ENCODE peak calls at places on chromosomes 16 and 17, in nine cellular contexts. X is GM12878; F is A172; G is stomach; E is psoas muscle; Q is lower leg skin; T is EL; O is NCI-H1694 treated with DMSO at 0.1 percent for 48 hours; H is stimulated activated CD8-positive, alpha-beta memory T cell treated with anti-CD3 and anti-CD28 coated beads, Interleukin-4, amount 100 ng/mL, for 24 hours. U is an unnamed sample.

GRCh38 chr17:76000016-76000754 is 470 bp upstream of the CDK3 start:
- DNase-seq in Q (no peak), O (peak), T (peak), G (peak), F (no peak), E (peak), X (no peak), H (peak), U (peak)

GRCh38 chr17:4631836-4632582 is 9.5 kb downstream of the ALOX15 start:
- DNase-seq in O (no peak), H (no peak), E (no peak), G (no peak), T (no peak), X (no peak), F (peak), Q (no peak), U (no peak)

GRCh38 chr17:78147315-78147998 is 1.3 kb downstream of the C17orf99 start:
- DNase-seq in O (no peak), G (peak), E (no peak), Q (no peak), X (peak), F (no peak), T (no peak), H (no peak), U (no peak)

GRCh38 chr16:66382966-66383299 is 16.4 kb downstream of the CDH5 start:
- DNase-seq in X (no peak), F (peak), G (no peak), E (no peak), O (no peak), Q (no peak), H (no peak), T (peak), U (no peak)

GRCh38 chr17:37791434-37791833 is 46.6 kb upstream of the HNF1B start:
- DNase-seq in H (peak), O (peak), E (no peak), G (peak), F (peak), X (no peak), Q (no peak), T (peak), U (no peak)

GRCh38 chr17:44552361-44552760 is 4.9 kb upstream of the FZD2 start:
- DNase-seq in F (no peak), O (no peak), T (no peak), Q (peak), G (peak), X (no peak), H (no peak), E (no peak), U (no peak)

GRCh38 chr16:86685071-86685470 is 106.7 kb downstream of the FOXL1 start:
- DNase-seq in X (no peak), O (no peak), F (peak), H (no peak), Q (no peak), E (no peak), T (no peak), G (no peak), U (no peak)

GRCh38 chr16:69930117-69930776 is 20.9 kb upstream of the CLEC18A start:
- DNase-seq in X (no peak), Q (no peak), O (peak), H (peak), E (peak), F (peak), T (peak), G (peak), U (no peak)

GRCh38 chr16:1825864-1826690 is 548 bp downstream of the HAGH start:
- DNase-seq in E (no peak), T (peak), Q (no peak), X (no peak), O (no peak), F (peak), H (peak), G (peak), U (peak)

GRCh38 chr16:12211870-12212690 is 235.5 kb downstream of the SNX29 start:
- DNase-seq in Q (no peak), T (no peak), F (no peak), O (no peak), E (no peak), H (no peak), G (no peak), X (no peak), U (no peak)

GRCh38 chr16:83899272-83899897 is 470 bp downstream of the MLYCD start:
- DNase-seq in T (peak), X (no peak), E (peak), G (peak), F (peak), H (peak), Q (no peak), O (no peak), U (peak)

GRCh38 chr17:34869636-34870035 is 91.6 kb downstream of the CCT6B start:
- DNase-seq in T (no peak), E (no peak), F (no peak), O (no peak), Q (no peak), H (no peak), G (no peak), X (no peak), U (no peak)

GRCh38 chr17:59830007-59830630 is 62.6 kb downstream of the TUBD1 start:
- DNase-seq in T (peak), X (no peak), O (no peak), G (no peak), E (peak), H (no peak), Q (no peak), F (peak), U (no peak)

GRCh38 chr17:47197821-47198220 is 8.7 kb upstream of the CDC27 start:
- DNase-seq in O (no peak), G (no peak), H (no peak), E (no peak), Q (no peak), X (no peak), T (no peak), F (no peak), U (no peak)

GRCh38 chr17:41695954-41696720 is 7.5 kb downstream of the EIF1 start:
- DNase-seq in Q (no peak), O (peak), E (no peak), F (peak), H (peak), G (peak), T (peak), X (no peak), U (no peak)

GRCh38 chr17:4074831-4075495 is 67.9 kb downstream of the ZZEF1 start:
- DNase-seq in E (no peak), F (peak), H (no peak), G (no peak), O (peak), T (peak), X (peak), Q (no peak), U (no peak)

GRCh38 chr17:69050999-69051775 is 9.5 kb downstream of the ABCA9 start:
- DNase-seq in O (no peak), Q (no peak), G (no peak), X (no peak), H (no peak), E (no peak), F (no peak), T (no peak), U (no peak)

GRCh38 chr17:50129303-50129945 is 536 bp downstream of the SAMD14 start:
- DNase-seq in Q (no peak), G (no peak), F (peak), X (no peak), H (no peak), E (peak), T (peak), O (no peak), U (no peak)

GRCh38 chr17:1267471-1267947 is 2.7 kb upstream of the BHLHA9 start:
- DNase-seq in H (no peak), Q (no peak), X (no peak), F (peak), O (peak), T (no peak), E (no peak), G (peak), U (no peak)

U was measured in activated gamma-delta T cell.